ENCODE peak calls at places on chromosome 19, in four cellular contexts. One of them, this sample, is unnamed.

GRCh38 chr19:49792829-49793560 is 20.1 kb downstream of the FUZ start:
- DNase-seq in K562: no peak
- DNase-seq in GM12878: no peak
- DNase-seq in H1: no peak
- DNase-seq in this sample: no peak

GRCh38 chr19:14505488-14506239 is 9.7 kb upstream of the GIPC1 start:
- DNase-seq in K562: peak
- DNase-seq in GM12878: no peak
- DNase-seq in H1: peak
- DNase-seq in this sample: peak

GRCh38 chr19:55407625-55408319 is at the start of gene UBE2S:
- DNase-seq in K562: peak
- DNase-seq in GM12878: peak
- DNase-seq in H1: peak
- DNase-seq in this sample: peak

GRCh38 chr19:42079276-42079669 is 3.3 kb downstream of the ZNF574 start:
- DNase-seq in K562: no peak
- DNase-seq in GM12878: no peak
- DNase-seq in H1: no peak
- DNase-seq in this sample: no peak

GRCh38 chr19:5934002-5934401 is 19.9 kb downstream of the CAPS start:
- DNase-seq in GM12878: no peak
- DNase-seq in H1: no peak
- DNase-seq in K562: no peak
- DNase-seq in this sample: no peak

GRCh38 chr19:50497030-50497420 is 14.0 kb downstream of the JOSD2 start:
- DNase-seq in GM12878: no peak
- DNase-seq in H1: no peak
- DNase-seq in K562: no peak
- DNase-seq in this sample: no peak

GRCh38 chr19:35027851-35028599 is 2.2 kb upstream of the SCN1B start:
- DNase-seq in GM12878: no peak
- DNase-seq in K562: no peak
- DNase-seq in H1: no peak
- DNase-seq in this sample: no peak

GRCh38 chr19:2507109-2507508 is 31.2 kb downstream of the GADD45B start:
- DNase-seq in K562: peak
- DNase-seq in GM12878: no peak
- DNase-seq in H1: no peak
- DNase-seq in this sample: peak

GRCh38 chr19:5128932-5129389 is 160.0 kb downstream of the KDM4B start:
- DNase-seq in K562: no peak
- DNase-seq in GM12878: no peak
- DNase-seq in H1: no peak
- DNase-seq in this sample: no peak

GRCh38 chr19:50556236-50557008 is 11.8 kb downstream of the LRRC4B start:
- DNase-seq in GM12878: peak
- DNase-seq in K562: peak
- DNase-seq in H1: peak
- DNase-seq in this sample: peak

GRCh38 chr19:42271045-42271419 is 2.0 kb downstream of the CIC start:
- DNase-seq in GM12878: no peak
- DNase-seq in K562: no peak
- DNase-seq in H1: no peak
- DNase-seq in this sample: no peak

GRCh38 chr19:16600824-16601223 is 27.2 kb downstream of the MED26 start:
- DNase-seq in H1: no peak
- DNase-seq in K562: no peak
- DNase-seq in GM12878: no peak
- DNase-seq in this sample: no peak

GRCh38 chr19:50252111-50252886 is 48.9 kb downstream of the MYH14 start:
- DNase-seq in K562: peak
- DNase-seq in H1: peak
- DNase-seq in GM12878: no peak
- DNase-seq in this sample: no peak

GRCh38 chr19:19860756-19861390 is 4.8 kb upstream of the ZNF253 start:
- DNase-seq in H1: peak
- DNase-seq in K562: peak
- DNase-seq in GM12878: no peak
- DNase-seq in this sample: no peak

GRCh38 chr19:2524840-2525723 is 49.2 kb downstream of the GADD45B start:
- DNase-seq in H1: no peak
- DNase-seq in K562: no peak
- DNase-seq in GM12878: no peak
- DNase-seq in this sample: peak

GRCh38 chr19:54138777-54139256 is 1.3 kb downstream of the CNOT3 start:
- DNase-seq in H1: no peak
- DNase-seq in K562: no peak
- DNase-seq in GM12878: no peak
- DNase-seq in this sample: no peak

GRCh38 chr19:2330632-2331284 is 2.3 kb downstream of the SPPL2B start:
- DNase-seq in H1: peak
- DNase-seq in GM12878: no peak
- DNase-seq in K562: no peak
- DNase-seq in this sample: peak

GRCh38 chr19:3682741-3683404 is 17.4 kb downstream of the PIP5K1C start:
- DNase-seq in H1: no peak
- DNase-seq in K562: peak
- DNase-seq in GM12878: no peak
- DNase-seq in this sample: no peak

GRCh38 chr19:41233748-41234240 is 14.8 kb downstream of the AXL start:
- DNase-seq in H1: no peak
- DNase-seq in K562: no peak
- DNase-seq in GM12878: no peak
- DNase-seq in this sample: no peak

GRCh38 chr19:41324921-41325639 is 15.1 kb downstream of the CCDC97 start:
- DNase-seq in H1: peak
- DNase-seq in K562: peak
- DNase-seq in GM12878: no peak
- DNase-seq in this sample: peak

GRCh38 chr19:47406711-47407416 is 12.5 kb downstream of the MEIS3 start:
- DNase-seq in GM12878: no peak
- DNase-seq in K562: peak
- DNase-seq in H1: peak
- DNase-seq in this sample: no peak

GRCh38 chr19:42066075-42066754 is 3.8 kb downstream of the GRIK5 start:
- DNase-seq in K562: peak
- DNase-seq in H1: peak
- DNase-seq in GM12878: no peak
- DNase-seq in this sample: no peak

GRCh38 chr19:1038995-1039645 is 787 bp upstream of the ABCA7 start:
- DNase-seq in K562: no peak
- DNase-seq in H1: peak
- DNase-seq in GM12878: no peak
- DNase-seq in this sample: no peak

GRCh38 chr19:29524201-29524911 is 1.4 kb upstream of the VSTM2B start:
- DNase-seq in H1: no peak
- DNase-seq in K562: no peak
- DNase-seq in GM12878: no peak
- DNase-seq in this sample: no peak

GRCh38 chr19:16244091-16244490 is 46.4 kb downstream of the AP1M1 start:
- DNase-seq in H1: no peak
- DNase-seq in GM12878: no peak
- DNase-seq in K562: no peak
- DNase-seq in this sample: no peak

GRCh38 chr19:39211731-39212376 is 7.8 kb upstream of the SYCN start:
- DNase-seq in GM12878: no peak
- DNase-seq in K562: no peak
- DNase-seq in H1: no peak
- DNase-seq in this sample: no peak

GRCh38 chr19:45526143-45526542 is 18.9 kb downstream of the VASP start:
- DNase-seq in K562: peak
- DNase-seq in H1: peak
- DNase-seq in GM12878: no peak
- DNase-seq in this sample: peak

GRCh38 chr19:2424686-2425621 is 2.4 kb downstream of the TIMM13 start:
- DNase-seq in GM12878: no peak
- DNase-seq in K562: no peak
- DNase-seq in H1: peak
- DNase-seq in this sample: no peak

GRCh38 chr19:49855277-49855675 is 4.3 kb downstream of the PTOV1 start:
- DNase-seq in GM12878: no peak
- DNase-seq in K562: no peak
- DNase-seq in H1: no peak
- DNase-seq in this sample: no peak

GRCh38 chr19:34355201-34355600 is 9.8 kb upstream of the GPI start:
- DNase-seq in GM12878: no peak
- DNase-seq in H1: no peak
- DNase-seq in K562: no peak
- DNase-seq in this sample: no peak

GRCh38 chr19:46144756-46145155 is 3.3 kb upstream of the IGFL2 start:
- DNase-seq in H1: no peak
- DNase-seq in GM12878: no peak
- DNase-seq in K562: no peak
- DNase-seq in this sample: no peak

DNA sequence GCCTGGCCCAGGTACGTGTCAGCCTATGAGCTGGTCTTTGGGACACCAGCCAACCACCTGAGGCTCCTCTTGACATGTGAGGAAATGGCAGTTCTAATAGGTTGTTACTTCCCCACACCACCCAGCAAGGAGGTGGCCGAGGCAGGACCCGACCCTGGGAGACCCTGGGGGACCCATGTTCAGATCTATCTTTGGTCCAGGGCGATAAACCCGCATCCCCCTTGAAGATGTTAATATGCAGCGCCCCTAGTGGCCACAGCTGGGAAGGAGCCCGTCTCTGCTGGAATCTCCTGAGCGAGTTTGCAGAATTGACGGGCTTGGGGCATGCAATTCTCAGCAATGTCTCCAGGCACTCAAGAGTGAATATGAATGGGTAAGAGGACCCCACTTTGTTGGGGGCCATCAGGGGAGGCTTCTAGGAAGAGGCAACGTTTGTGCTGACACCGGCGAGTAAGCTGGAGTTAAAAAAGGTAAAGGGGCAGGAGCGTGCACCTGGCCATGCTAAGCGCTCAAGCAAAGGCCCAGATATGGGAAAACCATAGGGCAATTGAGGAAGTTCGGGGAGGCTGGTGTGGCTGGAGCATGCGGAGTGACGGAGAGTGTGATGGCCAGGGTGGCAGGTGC is 1.5 kb upstream of the MYO1F start:
- DNase-seq in K562: peak
- DNase-seq in H1: peak
- DNase-seq in GM12878: no peak
- DNase-seq in this sample: peak
- TF ChIP-seq SIN3A in K562: no peak
- TF ChIP-seq SIN3A in H1: no peak
- TF ChIP-seq SIN3A in GM12878: no peak
- TF ChIP-seq SIN3A in this sample: no peak

GRCh38 chr19:30675086-30675485 is 302.9 kb downstream of the ZNF536 start:
- DNase-seq in K562: no peak
- DNase-seq in GM12878: no peak
- DNase-seq in H1: no peak
- DNase-seq in this sample: peak
- TF ChIP-seq ATF2 in K562: no peak
- TF ChIP-seq ATF2 in GM12878: no peak
- TF ChIP-seq ATF2 in H1: no peak
- TF ChIP-seq ATF2 in this sample: no peak

GRCh38 chr19:7564866-7565265 is 29.3 kb downstream of the PNPLA6 start:
- DNase-seq in H1: no peak
- DNase-seq in GM12878: no peak
- DNase-seq in K562: no peak
- DNase-seq in this sample: no peak
- TF ChIP-seq SIN3A in H1: no peak
- TF ChIP-seq SIN3A in GM12878: no peak
- TF ChIP-seq SIN3A in K562: no peak
- TF ChIP-seq SIN3A in this sample: no peak

GRCh38 chr19:48569814-48570213 is 17.8 kb downstream of the SULT2B1 start:
- DNase-seq in K562: no peak
- DNase-seq in GM12878: no peak
- DNase-seq in H1: no peak
- DNase-seq in this sample: no peak
- TF ChIP-seq ATF2 in K562: no peak
- TF ChIP-seq ATF2 in GM12878: no peak
- TF ChIP-seq ATF2 in H1: no peak
- TF ChIP-seq ATF2 in this sample: no peak

GRCh38 chr19:18481505-18482222 is 40.2 kb downstream of the ELL start:
- DNase-seq in H1: no peak
- DNase-seq in GM12878: no peak
- DNase-seq in K562: no peak
- DNase-seq in this sample: no peak
- TF ChIP-seq SIN3A in H1: no peak
- TF ChIP-seq SIN3A in GM12878: no peak
- TF ChIP-seq SIN3A in K562: no peak
- TF ChIP-seq SIN3A in this sample: no peak

DNA sequence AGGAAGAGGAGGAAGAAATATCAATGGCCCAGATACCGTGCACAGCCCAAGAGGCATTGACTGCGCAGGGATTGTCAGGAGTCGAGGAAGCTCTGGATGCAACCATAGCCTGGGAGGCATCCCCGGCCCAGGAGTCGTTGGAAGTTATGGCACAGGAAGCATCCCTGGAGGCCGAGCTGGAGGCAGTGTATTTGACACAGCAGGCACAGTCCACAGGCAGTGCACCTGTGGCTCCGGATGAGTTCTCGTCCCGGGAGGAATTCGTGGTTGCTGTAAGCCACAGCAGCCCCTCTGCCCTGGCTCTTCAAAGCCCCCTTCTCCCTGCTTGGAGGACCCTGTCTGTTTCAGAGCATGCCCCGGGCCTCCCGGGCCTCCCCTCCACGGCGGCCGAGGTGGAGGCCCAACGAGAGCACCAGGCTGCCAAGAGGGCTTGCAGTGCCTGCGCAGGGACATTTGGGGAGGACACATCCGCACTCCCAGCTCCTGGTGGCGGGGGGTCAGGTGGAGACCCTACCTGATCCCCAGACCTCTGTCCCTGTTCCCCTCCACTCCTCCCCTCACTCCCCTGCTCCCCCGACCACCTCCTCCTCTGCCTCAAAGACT is 36.0 kb downstream of the KEAP1 start:
- DNase-seq in GM12878: no peak
- DNase-seq in K562: no peak
- DNase-seq in H1: no peak
- DNase-seq in this sample: no peak
- TF ChIP-seq ATF2 in GM12878: no peak
- TF ChIP-seq ATF2 in K562: no peak
- TF ChIP-seq ATF2 in H1: no peak
- TF ChIP-seq ATF2 in this sample: no peak

DNA sequence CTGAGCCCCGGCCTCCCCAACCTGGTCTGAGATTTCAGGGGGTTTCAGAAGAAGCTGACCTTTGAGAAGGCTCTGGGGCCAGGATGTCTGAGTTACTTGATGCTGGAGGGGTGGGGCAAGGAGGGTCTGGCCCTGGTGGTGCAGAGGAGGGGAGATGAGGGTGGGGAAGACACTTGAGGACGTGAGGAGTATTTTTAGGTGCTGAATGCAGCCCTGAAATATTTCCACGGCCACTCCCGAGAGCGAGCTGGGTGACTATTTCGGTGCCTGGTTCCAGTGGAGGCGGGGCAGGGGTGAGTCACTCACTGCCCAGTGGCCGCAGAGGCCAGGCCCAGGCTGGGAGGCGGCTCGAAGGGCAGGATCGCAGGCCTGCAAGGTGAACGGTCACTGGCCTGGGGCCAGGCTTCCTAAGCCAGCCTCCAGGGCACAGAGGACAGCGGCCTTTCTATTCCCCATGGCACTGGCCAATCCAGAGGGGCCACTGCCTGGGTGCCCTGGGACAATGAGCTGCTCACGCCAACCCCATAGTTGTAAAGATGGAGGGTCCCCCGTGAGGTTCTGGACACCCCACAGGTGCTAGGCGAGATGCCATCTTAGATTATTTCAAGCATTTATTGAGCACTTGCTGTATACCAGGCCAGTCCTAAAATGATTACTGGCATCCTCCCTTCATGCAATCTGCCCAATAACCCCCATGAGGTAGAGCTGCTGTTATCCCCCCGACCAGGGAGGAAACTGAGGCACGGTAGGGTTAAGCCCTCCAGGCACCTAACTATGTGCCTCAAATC is 19.7 kb upstream of the JUND start:
- DNase-seq in H1: no peak
- DNase-seq in K562: peak
- DNase-seq in GM12878: no peak
- DNase-seq in this sample: no peak
- TF ChIP-seq SIN3A in H1: no peak
- TF ChIP-seq SIN3A in K562: no peak
- TF ChIP-seq SIN3A in GM12878: no peak
- TF ChIP-seq SIN3A in this sample: no peak

This sample was measured in HepG2.